ENCODE peak calls at places on chromosome 1, in five cellular contexts. B is heart left ventricle; S is stomach; L is psoas muscle; O is CD8-positive, alpha-beta T cell. X is an unnamed sample. For H3K4me1, the result is how much of the 10 kb centered on the place peaks cover.

GRCh38 chr1:214380986-214381695 is 100.2 kb downstream of the SMYD2 start:
- DNase-seq in B (no peak), L (no peak), S (no peak), O (no peak), X (no peak)

GRCh38 chr1:8858888-8859706 is 19.4 kb downstream of the ENO1 start:
- DNase-seq in O (no peak), B (no peak), L (no peak), S (peak), X (no peak)

GRCh38 chr1:186213225-186213607 is 161.8 kb downstream of the TPR start:
- DNase-seq in L (no peak), S (no peak), O (no peak), B (no peak), X (no peak)

GRCh38 chr1:232715154-232715553 is 85.2 kb upstream of the SIPA1L2 start:
- DNase-seq in O (no peak), S (no peak), L (no peak), B (no peak), X (no peak)

GRCh38 chr1:202084791-202085681 is 37.7 kb upstream of the GPR37L1 start:
- DNase-seq in O (no peak), B (no peak), S (peak), L (no peak), X (no peak)

GRCh38 chr1:87410771-87411170 is 82.1 kb downstream of the LMO4 start:
- DNase-seq in O (no peak), S (peak), B (peak), L (peak), X (no peak)

GRCh38 chr1:25065246-25066238 is 135.5 kb upstream of the RUNX3 start:
- DNase-seq in L (no peak), B (no peak), O (peak), S (no peak), X (peak)

GRCh38 chr1:8097077-8097799 is 71.1 kb upstream of the ERRFI1 start:
- DNase-seq in O (no peak), B (no peak), S (no peak), L (no peak), X (no peak)

GRCh38 chr1:36947384-36947783 is 86.9 kb downstream of the GRIK3 start:
- DNase-seq in S (no peak), B (no peak), O (no peak), L (no peak), X (no peak)

GRCh38 chr1:97038410-97038809 is 316.8 kb downstream of the PTBP2 start:
- DNase-seq in S (no peak), B (no peak), L (no peak), O (no peak), X (no peak)

GRCh38 chr1:32991386-32991785 is 26.8 kb upstream of the RNF19B start:
- DNase-seq in S (no peak), B (no peak), O (no peak), L (no peak), X (no peak)

GRCh38 chr1:57411262-57411661 is 12.6 kb downstream of the DAB1 start:
- DNase-seq in S (no peak), L (no peak), O (no peak), B (peak), X (no peak)

GRCh38 chr1:112706505-112707216 is at the start of gene RHOC:
- DNase-seq in O (no peak), B (peak), S (peak), L (peak), X (peak)

GRCh38 chr1:160205242-160205973 is at the start of gene PEA15:
- DNase-seq in S (peak), B (peak), O (peak), L (peak), X (peak)

GRCh38 chr1:63101336-63101735 is 221.0 kb upstream of the FOXD3 start:
- DNase-seq in O (no peak), L (no peak), S (no peak), B (no peak), X (no peak)

GRCh38 chr1:54404939-54405880 is 984 bp downstream of the SSBP3 start:
- DNase-seq in B (peak), S (peak), O (no peak), L (peak), X (peak)

GRCh38 chr1:158720620-158721019 is at the start of gene OR6K3:
- DNase-seq in B (no peak), S (no peak), L (no peak), O (no peak), X (no peak)

GRCh38 chr1:210072129-210072528 is 134.1 kb downstream of the SYT14 start:
- DNase-seq in L (no peak), B (no peak), O (no peak), S (no peak), X (no peak)

GRCh38 chr1:23810818-23811420 is 10.4 kb upstream of the GALE start:
- DNase-seq in L (no peak), S (peak), B (no peak), O (no peak), X (no peak)

GRCh38 chr1:88683516-88683847 is 591 bp upstream of the PKN2 start:
- DNase-seq in B (peak), O (peak), L (peak), S (peak), X (peak)

GRCh38 chr1:40880813-40881549 is 18.8 kb upstream of the CITED4 start:
- DNase-seq in O (no peak), L (no peak), B (no peak), S (no peak), X (no peak)

GRCh38 chr1:214281030-214281901 is at the start of gene SMYD2:
- DNase-seq in S (peak), O (peak), L (peak), B (peak), X (peak)

GRCh38 chr1:76147917-76148316 is 73.4 kb downstream of the ST6GALNAC3 start:
- DNase-seq in L (no peak), B (no peak), S (no peak), O (no peak), X (no peak)

GRCh38 chr1:184929711-184930202 is 44.6 kb downstream of the NIBAN1 start:
- DNase-seq in S (peak), B (no peak), O (no peak), L (no peak), X (no peak)

GRCh38 chr1:245154429-245155185 is at the start of gene KIF26B:
- DNase-seq in O (no peak), L (no peak), B (peak), S (no peak), X (peak)

DNA sequence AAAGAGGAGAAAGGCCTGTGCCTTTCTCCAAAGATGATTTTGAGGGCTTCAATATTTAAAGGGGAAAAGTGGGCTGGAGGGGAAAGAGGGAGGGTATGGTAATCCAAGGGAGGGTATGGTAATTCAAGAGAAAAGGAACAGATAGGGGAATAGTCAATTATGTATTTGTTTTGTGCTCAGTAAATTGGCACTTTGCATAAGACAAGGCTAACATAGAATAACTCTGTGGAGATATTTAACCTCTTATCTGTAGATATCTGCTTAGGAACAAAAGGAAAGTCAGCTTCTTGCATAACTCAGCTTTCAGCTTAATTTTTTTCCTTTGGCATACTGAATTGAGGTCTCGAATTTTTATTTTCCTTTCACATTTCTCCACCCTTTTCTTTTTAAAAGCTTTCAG is 119.9 kb upstream of the F3 start:
- DNase-seq in S (no peak), B (no peak), O (no peak), L (no peak), X (no peak)
- H3K27ac ChIP-seq in S (peak), B (no peak), O (no peak), L (no peak), X (no peak)

GRCh38 chr1:1779691-1780597 is 1.7 kb upstream of the NADK start:
- DNase-seq in L (peak), B (peak), S (peak), O (peak), X (peak)

GRCh38 chr1:1777510-1777909 is 760 bp downstream of the NADK start:
- DNase-seq in S (no peak), L (peak), B (peak), O (no peak), X (no peak)

GRCh38 chr1:1777950-1778826 is at the start of gene NADK:
- DNase-seq in L (peak), O (peak), B (peak), S (peak), X (peak)

GRCh38 chr1:1780598-1781525 is 2.6 kb upstream of the NADK start:
- DNase-seq in B (no peak), O (no peak), S (no peak), L (no peak), X (no peak)

GRCh38 chr1:1778827-1779675 is 781 bp upstream of the NADK start:
- DNase-seq in O (peak), S (peak), L (peak), B (peak), X (peak)
- TF ChIP-seq CTCF in O (peak), S (no peak), L (no peak), B (no peak), X (peak)

GRCh38 chr1:227685807-227686206 is 49.3 kb downstream of the JMJD4 start:
- DNase-seq in O (no peak), B (no peak), L (no peak), S (no peak), X (no peak)
- H3K4me1 ChIP-seq in O (under half), B (under half), L (under half), S (under half), X (under half)

DNA sequence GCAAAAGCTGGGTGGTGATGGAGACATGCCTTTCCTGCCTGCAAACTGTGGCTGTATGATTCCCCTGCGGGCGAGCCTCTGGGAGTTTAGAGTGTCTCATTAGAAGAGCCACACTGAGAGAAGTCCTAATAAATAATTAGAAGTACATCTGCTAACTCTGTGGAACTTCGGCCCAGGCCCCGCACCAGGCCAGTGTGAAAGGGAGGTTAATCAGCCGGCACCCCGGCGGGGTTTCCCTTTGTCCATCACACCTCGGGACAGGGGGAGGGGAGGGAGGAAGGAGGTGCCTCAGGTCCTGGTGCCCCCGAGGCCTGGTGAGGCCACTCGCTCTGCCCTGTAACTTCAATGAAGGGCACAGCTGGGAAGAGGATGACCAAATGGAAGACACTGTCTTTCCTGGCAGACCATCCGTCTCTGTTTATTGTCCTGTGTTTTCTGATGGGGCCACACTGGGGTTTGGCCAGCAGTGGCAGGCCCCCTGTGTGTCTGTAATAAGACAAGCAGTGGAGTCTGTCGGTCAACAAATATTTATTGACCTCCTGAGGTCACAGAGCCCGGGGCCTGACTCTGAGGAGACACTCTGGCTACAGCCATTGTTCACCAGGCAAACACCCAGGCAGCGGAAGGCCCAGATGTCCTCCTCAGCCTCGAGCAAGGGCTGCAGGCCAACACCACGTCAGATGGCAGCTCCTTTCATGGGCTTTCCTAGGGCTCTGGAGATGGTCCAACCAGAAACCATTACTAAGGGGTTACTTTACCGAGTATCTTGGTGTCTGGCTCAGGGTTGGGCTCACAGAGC is 267.5 kb upstream of the RAB4A start:
- DNase-seq in L (no peak), O (no peak), B (no peak), S (no peak), X (no peak)
- H3K27ac ChIP-seq in L (no peak), O (no peak), B (no peak), S (no peak), X (no peak)

GRCh38 chr1:45272943-45273342 is 53.8 kb upstream of the HPDL start:
- DNase-seq in O (no peak), B (no peak), L (no peak), S (no peak), X (no peak)
- TF ChIP-seq CTCF in O (no peak), B (no peak), L (no peak), S (no peak), X (no peak)

X was measured in upper lobe of right lung.